ENCODE peak calls at places on chromosomes 6 and 20, in eight cellular contexts. One of them, this sample, is unnamed.

GRCh38 chr6:51467231-51467952 is 620.0 kb downstream of the PKHD1 start:
- DNase-seq in dorsolateral prefrontal cortex: no peak
- DNase-seq in left lung: no peak
- DNase-seq in heart right ventricle: no peak
- DNase-seq in ascending aorta: no peak
- DNase-seq in fibroblast of lung: no peak
- DNase-seq in hepatocyte: no peak
- DNase-seq in endodermal cell: no peak
- DNase-seq in this sample: no peak

GRCh38 chr6:4253604-4254211 is 118.3 kb upstream of the ECI2 start:
- DNase-seq in endodermal cell: no peak
- DNase-seq in fibroblast of lung: peak
- DNase-seq in dorsolateral prefrontal cortex: no peak
- DNase-seq in hepatocyte: peak
- DNase-seq in left lung: no peak
- DNase-seq in heart right ventricle: peak
- DNase-seq in ascending aorta: no peak
- DNase-seq in this sample: no peak

GRCh38 chr20:50003253-50003656 is 20.5 kb downstream of the SNAI1 start:
- DNase-seq in fibroblast of lung: peak
- DNase-seq in left lung: no peak
- DNase-seq in heart right ventricle: no peak
- DNase-seq in dorsolateral prefrontal cortex: no peak
- DNase-seq in endodermal cell: no peak
- DNase-seq in ascending aorta: no peak
- DNase-seq in hepatocyte: peak
- DNase-seq in this sample: no peak

GRCh38 chr6:1424306-1424927 is 35.0 kb downstream of the FOXF2 start:
- DNase-seq in ascending aorta: peak
- DNase-seq in dorsolateral prefrontal cortex: no peak
- DNase-seq in hepatocyte: peak
- DNase-seq in endodermal cell: peak
- DNase-seq in heart right ventricle: peak
- DNase-seq in fibroblast of lung: peak
- DNase-seq in left lung: no peak
- DNase-seq in this sample: peak

GRCh38 chr6:96811136-96811535 is 26.1 kb downstream of the GPR63 start:
- DNase-seq in fibroblast of lung: peak
- DNase-seq in heart right ventricle: no peak
- DNase-seq in hepatocyte: no peak
- DNase-seq in dorsolateral prefrontal cortex: no peak
- DNase-seq in ascending aorta: no peak
- DNase-seq in endodermal cell: no peak
- DNase-seq in left lung: no peak
- DNase-seq in this sample: no peak

GRCh38 chr6:112501705-112502104 is 154.6 kb downstream of the RFPL4B start:
- DNase-seq in fibroblast of lung: peak
- DNase-seq in dorsolateral prefrontal cortex: peak
- DNase-seq in left lung: peak
- DNase-seq in endodermal cell: no peak
- DNase-seq in hepatocyte: peak
- DNase-seq in ascending aorta: no peak
- DNase-seq in heart right ventricle: peak
- DNase-seq in this sample: peak

GRCh38 chr6:2764610-2765165 is 505 bp upstream of the WRNIP1 start:
- DNase-seq in ascending aorta: peak
- DNase-seq in heart right ventricle: no peak
- DNase-seq in left lung: peak
- DNase-seq in fibroblast of lung: peak
- DNase-seq in dorsolateral prefrontal cortex: peak
- DNase-seq in endodermal cell: no peak
- DNase-seq in hepatocyte: peak
- DNase-seq in this sample: no peak

GRCh38 chr6:41256383-41256782 is 28.2 kb downstream of the TREML4 start:
- DNase-seq in endodermal cell: no peak
- DNase-seq in fibroblast of lung: no peak
- DNase-seq in heart right ventricle: no peak
- DNase-seq in left lung: no peak
- DNase-seq in ascending aorta: no peak
- DNase-seq in hepatocyte: no peak
- DNase-seq in dorsolateral prefrontal cortex: no peak
- DNase-seq in this sample: no peak

GRCh38 chr20:7704021-7704420 is 236.2 kb downstream of the HAO1 start:
- DNase-seq in left lung: no peak
- DNase-seq in dorsolateral prefrontal cortex: no peak
- DNase-seq in hepatocyte: no peak
- DNase-seq in ascending aorta: no peak
- DNase-seq in endodermal cell: no peak
- DNase-seq in heart right ventricle: no peak
- DNase-seq in fibroblast of lung: no peak
- DNase-seq in this sample: no peak

GRCh38 chr6:70884074-70884983 is 72.5 kb downstream of the B3GAT2 start:
- DNase-seq in endodermal cell: peak
- DNase-seq in ascending aorta: no peak
- DNase-seq in hepatocyte: peak
- DNase-seq in left lung: peak
- DNase-seq in heart right ventricle: peak
- DNase-seq in fibroblast of lung: peak
- DNase-seq in dorsolateral prefrontal cortex: no peak
- DNase-seq in this sample: peak

GRCh38 chr6:30670760-30671527 is 1.9 kb downstream of the DHX16 start:
- DNase-seq in ascending aorta: no peak
- DNase-seq in left lung: no peak
- DNase-seq in endodermal cell: no peak
- DNase-seq in hepatocyte: no peak
- DNase-seq in dorsolateral prefrontal cortex: no peak
- DNase-seq in heart right ventricle: no peak
- DNase-seq in fibroblast of lung: no peak
- DNase-seq in this sample: no peak

GRCh38 chr6:89792881-89793280 is 26.7 kb downstream of the MDN1 start:
- DNase-seq in dorsolateral prefrontal cortex: no peak
- DNase-seq in hepatocyte: peak
- DNase-seq in fibroblast of lung: peak
- DNase-seq in heart right ventricle: no peak
- DNase-seq in left lung: no peak
- DNase-seq in endodermal cell: peak
- DNase-seq in ascending aorta: no peak
- DNase-seq in this sample: no peak

GRCh38 chr6:150897400-150897943 is 32.0 kb downstream of the MTHFD1L start:
- DNase-seq in dorsolateral prefrontal cortex: no peak
- DNase-seq in ascending aorta: peak
- DNase-seq in endodermal cell: no peak
- DNase-seq in fibroblast of lung: peak
- DNase-seq in left lung: no peak
- DNase-seq in heart right ventricle: no peak
- DNase-seq in hepatocyte: no peak
- DNase-seq in this sample: no peak

GRCh38 chr6:33114428-33114827 is 38.6 kb downstream of the HLA-DPB1 start:
- DNase-seq in endodermal cell: no peak
- DNase-seq in dorsolateral prefrontal cortex: no peak
- DNase-seq in fibroblast of lung: no peak
- DNase-seq in ascending aorta: no peak
- DNase-seq in left lung: no peak
- DNase-seq in heart right ventricle: no peak
- DNase-seq in hepatocyte: no peak
- DNase-seq in this sample: no peak

GRCh38 chr6:107565165-107565723 is 75.3 kb downstream of the SOBP start:
- DNase-seq in left lung: no peak
- DNase-seq in heart right ventricle: no peak
- DNase-seq in ascending aorta: no peak
- DNase-seq in hepatocyte: no peak
- DNase-seq in dorsolateral prefrontal cortex: no peak
- DNase-seq in fibroblast of lung: no peak
- DNase-seq in endodermal cell: no peak
- DNase-seq in this sample: no peak

GRCh38 chr6:27650620-27651370 is 177.9 kb upstream of the ZNF184 start:
- DNase-seq in fibroblast of lung: peak
- DNase-seq in left lung: no peak
- DNase-seq in dorsolateral prefrontal cortex: no peak
- DNase-seq in hepatocyte: peak
- DNase-seq in ascending aorta: no peak
- DNase-seq in heart right ventricle: no peak
- DNase-seq in endodermal cell: peak
- DNase-seq in this sample: no peak

GRCh38 chr6:39152247-39152646 is 37.3 kb upstream of the SAYSD1 start:
- DNase-seq in ascending aorta: no peak
- DNase-seq in left lung: no peak
- DNase-seq in hepatocyte: no peak
- DNase-seq in dorsolateral prefrontal cortex: no peak
- DNase-seq in heart right ventricle: no peak
- DNase-seq in fibroblast of lung: no peak
- DNase-seq in endodermal cell: no peak
- DNase-seq in this sample: no peak

DNA sequence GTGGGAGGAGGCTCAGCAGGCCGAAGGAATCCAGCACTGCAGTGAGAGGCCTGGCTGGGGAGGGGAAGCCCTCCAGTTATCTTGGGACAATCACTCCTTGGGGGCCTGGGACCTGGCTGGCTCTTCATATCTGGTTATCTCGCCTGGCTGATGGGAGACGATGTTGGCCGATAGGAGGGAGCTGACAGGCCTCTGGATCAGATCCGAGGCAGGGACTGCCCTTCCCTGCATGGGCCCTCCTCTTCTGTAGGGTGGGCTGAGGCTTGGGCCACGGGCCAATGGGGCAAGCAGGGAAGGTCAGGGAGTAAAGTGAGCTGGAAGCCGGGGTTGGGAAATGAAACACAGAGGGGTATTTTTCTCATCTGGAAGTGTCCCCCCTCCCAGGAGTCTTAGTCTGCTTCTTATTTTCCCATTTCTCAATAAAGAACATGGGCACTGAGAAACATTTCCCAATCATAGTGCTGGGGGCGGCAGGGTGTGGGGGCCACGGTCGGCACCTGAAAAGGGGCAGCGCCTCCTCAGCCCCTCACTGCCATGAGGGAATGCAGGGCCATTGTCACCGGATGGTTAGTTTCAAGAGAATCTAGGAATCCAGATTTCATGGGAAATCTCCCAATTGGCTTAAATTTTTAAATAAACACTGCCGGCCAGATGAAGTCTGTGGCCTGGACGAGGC is 25.3 kb downstream of the MANBAL start:
- DNase-seq in ascending aorta: peak
- DNase-seq in heart right ventricle: no peak
- DNase-seq in hepatocyte: no peak
- DNase-seq in dorsolateral prefrontal cortex: no peak
- DNase-seq in endodermal cell: peak
- DNase-seq in fibroblast of lung: no peak
- DNase-seq in left lung: peak
- DNase-seq in this sample: peak
- H3K4me3 ChIP-seq in ascending aorta: peak
- H3K4me3 ChIP-seq in heart right ventricle: no peak
- H3K4me3 ChIP-seq in hepatocyte: no peak
- H3K4me3 ChIP-seq in dorsolateral prefrontal cortex: no peak
- H3K4me3 ChIP-seq in endodermal cell: no peak
- H3K4me3 ChIP-seq in fibroblast of lung: no peak
- H3K4me3 ChIP-seq in left lung: no peak
- H3K4me3 ChIP-seq in this sample: peak

DNA sequence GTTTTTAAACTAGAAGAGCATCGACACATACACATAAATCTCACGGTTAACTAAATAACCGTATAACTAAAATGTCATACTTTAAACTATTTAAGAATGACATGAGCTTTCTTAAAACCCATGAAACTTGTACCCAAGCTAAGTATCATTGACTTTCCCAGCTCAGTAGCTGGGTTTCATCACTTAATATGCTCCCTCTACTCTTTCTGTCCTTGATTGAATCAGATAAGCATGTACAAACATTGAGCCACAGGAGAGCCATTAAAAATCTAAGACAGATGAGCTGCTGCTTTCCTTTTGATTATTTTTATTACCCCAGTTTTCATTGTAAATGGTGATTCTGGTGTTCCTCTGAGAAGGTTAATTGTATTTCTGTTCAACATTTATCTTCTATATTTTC is 115.8 kb downstream of the FOXO3 start:
- DNase-seq in dorsolateral prefrontal cortex: no peak
- DNase-seq in ascending aorta: no peak
- DNase-seq in left lung: no peak
- DNase-seq in endodermal cell: no peak
- DNase-seq in heart right ventricle: no peak
- DNase-seq in fibroblast of lung: no peak
- DNase-seq in hepatocyte: no peak
- DNase-seq in this sample: no peak
- H3K27ac ChIP-seq in dorsolateral prefrontal cortex: no peak
- H3K27ac ChIP-seq in ascending aorta: peak
- H3K27ac ChIP-seq in left lung: peak
- H3K27ac ChIP-seq in endodermal cell: no peak
- H3K27ac ChIP-seq in heart right ventricle: peak
- H3K27ac ChIP-seq in fibroblast of lung: no peak
- H3K27ac ChIP-seq in hepatocyte: peak
- H3K27ac ChIP-seq in this sample: peak

GRCh38 chr6:17941318-17941717 is 46.1 kb downstream of the KIF13A start:
- DNase-seq in endodermal cell: no peak
- DNase-seq in ascending aorta: no peak
- DNase-seq in heart right ventricle: no peak
- DNase-seq in hepatocyte: no peak
- DNase-seq in left lung: no peak
- DNase-seq in fibroblast of lung: no peak
- DNase-seq in dorsolateral prefrontal cortex: no peak
- DNase-seq in this sample: no peak

GRCh38 chr6:17945575-17945974 is 41.9 kb downstream of the KIF13A start:
- DNase-seq in fibroblast of lung: no peak
- DNase-seq in left lung: no peak
- DNase-seq in endodermal cell: no peak
- DNase-seq in hepatocyte: no peak
- DNase-seq in dorsolateral prefrontal cortex: no peak
- DNase-seq in heart right ventricle: no peak
- DNase-seq in ascending aorta: no peak
- DNase-seq in this sample: no peak

GRCh38 chr6:17948725-17949124 is 38.7 kb downstream of the KIF13A start:
- DNase-seq in fibroblast of lung: no peak
- DNase-seq in ascending aorta: no peak
- DNase-seq in endodermal cell: no peak
- DNase-seq in heart right ventricle: no peak
- DNase-seq in left lung: no peak
- DNase-seq in dorsolateral prefrontal cortex: no peak
- DNase-seq in hepatocyte: no peak
- DNase-seq in this sample: no peak

GRCh38 chr6:17949168-17949567 is 38.3 kb downstream of the KIF13A start:
- DNase-seq in heart right ventricle: no peak
- DNase-seq in left lung: no peak
- DNase-seq in dorsolateral prefrontal cortex: no peak
- DNase-seq in fibroblast of lung: no peak
- DNase-seq in hepatocyte: no peak
- DNase-seq in ascending aorta: no peak
- DNase-seq in endodermal cell: no peak
- DNase-seq in this sample: no peak

GRCh38 chr6:17945111-17945510 is 42.3 kb downstream of the KIF13A start:
- DNase-seq in ascending aorta: no peak
- DNase-seq in fibroblast of lung: peak
- DNase-seq in dorsolateral prefrontal cortex: no peak
- DNase-seq in endodermal cell: no peak
- DNase-seq in left lung: no peak
- DNase-seq in heart right ventricle: no peak
- DNase-seq in hepatocyte: no peak
- DNase-seq in this sample: no peak
- H3K4me3 ChIP-seq in ascending aorta: no peak
- H3K4me3 ChIP-seq in fibroblast of lung: no peak
- H3K4me3 ChIP-seq in dorsolateral prefrontal cortex: no peak
- H3K4me3 ChIP-seq in endodermal cell: no peak
- H3K4me3 ChIP-seq in left lung: no peak
- H3K4me3 ChIP-seq in heart right ventricle: no peak
- H3K4me3 ChIP-seq in hepatocyte: no peak
- H3K4me3 ChIP-seq in this sample: peak

GRCh38 chr20:61589055-61589385 is 337.0 kb downstream of the CDH4 start:
- DNase-seq in ascending aorta: no peak
- DNase-seq in fibroblast of lung: peak
- DNase-seq in left lung: no peak
- DNase-seq in endodermal cell: no peak
- DNase-seq in heart right ventricle: no peak
- DNase-seq in hepatocyte: no peak
- DNase-seq in dorsolateral prefrontal cortex: no peak
- DNase-seq in this sample: no peak
- H3K27ac ChIP-seq in ascending aorta: no peak
- H3K27ac ChIP-seq in fibroblast of lung: peak
- H3K27ac ChIP-seq in left lung: no peak
- H3K27ac ChIP-seq in endodermal cell: no peak
- H3K27ac ChIP-seq in heart right ventricle: no peak
- H3K27ac ChIP-seq in hepatocyte: no peak
- H3K27ac ChIP-seq in dorsolateral prefrontal cortex: no peak
- H3K27ac ChIP-seq in this sample: no peak

This sample was measured in left ventricle myocardium inferior.